ENCODE peak calls at places on chromosomes 4 and X, in seven cellular contexts. Q is CD8-positive, alpha-beta T cell; K is SJSA1; M is ovary; J is uterus; O is endothelial cell of umbilical vein; G is heart left ventricle. Z is an unnamed sample.

GRCh38 chr4:19239565-19239964 is 1012.1 kb upstream of the SLIT2 start:
- DNase-seq in G (no peak), J (no peak), O (peak), M (no peak), K (no peak), Q (no peak), Z (no peak)

GRCh38 chr4:2303686-2304320 is 41.9 kb upstream of the MXD4 start:
- DNase-seq in O (no peak), Q (no peak), J (no peak), K (no peak), M (no peak), G (peak), Z (no peak)

GRCh38 chr4:119794681-119795080 is 166.1 kb upstream of the PDE5A start:
- DNase-seq in O (no peak), G (no peak), M (no peak), Q (no peak), J (no peak), K (no peak), Z (no peak)

GRCh38 chr4:1682860-1683259 is 1.3 kb downstream of the FAM53A start:
- DNase-seq in J (no peak), Q (no peak), M (peak), G (no peak), K (no peak), O (no peak), Z (no peak)

GRCh38 chrX:43655151-43655676 is 885 bp upstream of the MAOA start:
- DNase-seq in O (peak), Q (peak), J (peak), M (no peak), K (no peak), G (peak), Z (no peak)

GRCh38 chr4:77372375-77372774 is 215.4 kb downstream of the CCNG2 start:
- DNase-seq in O (no peak), K (no peak), J (no peak), Q (no peak), M (no peak), G (no peak), Z (no peak)

GRCh38 chr4:164876680-164877324 is at the start of gene APELA:
- DNase-seq in G (no peak), J (no peak), Q (no peak), K (peak), M (no peak), O (no peak), Z (no peak)

GRCh38 chr4:123168812-123169211 is 227.8 kb upstream of the SPRY1 start:
- DNase-seq in O (no peak), Q (no peak), G (no peak), M (no peak), J (no peak), K (no peak), Z (no peak)

GRCh38 chr4:14218641-14219040 is 591.1 kb upstream of the BOD1L1 start:
- DNase-seq in Q (no peak), M (no peak), K (no peak), O (no peak), G (no peak), J (no peak), Z (no peak)

GRCh38 chrX:47661539-47661938 is 2.6 kb upstream of the UXT start:
- DNase-seq in M (no peak), O (no peak), K (no peak), Q (no peak), G (no peak), J (no peak), Z (no peak)
- H3K27ac ChIP-seq in M (no peak), O (no peak), K (peak), Q (no peak), G (no peak), J (no peak), Z (no peak)

GRCh38 chr4:170025523-170026252 is 507 bp downstream of the MFAP3L start:
- DNase-seq in K (no peak), O (no peak), M (peak), G (no peak), Q (peak), J (peak), Z (peak)
- H3K27ac ChIP-seq in K (no peak), O (no peak), M (no peak), G (peak), Q (no peak), J (peak), Z (peak)

GRCh38 chrX:74371399-74371798 is 49.9 kb upstream of the SLC16A2 start:
- DNase-seq in K (no peak), G (no peak), M (no peak), Q (no peak), J (no peak), O (no peak), Z (no peak)
- H3K27ac ChIP-seq in K (no peak), G (no peak), M (no peak), Q (no peak), J (no peak), O (no peak), Z (no peak)

GRCh38 chr4:113385500-113385899 is 336.0 kb downstream of the ANK2 start:
- DNase-seq in J (no peak), G (no peak), Q (no peak), K (no peak), O (no peak), M (no peak), Z (no peak)

GRCh38 chr4:113384600-113384999 is 335.1 kb downstream of the ANK2 start:
- DNase-seq in M (no peak), G (no peak), J (no peak), K (peak), Q (no peak), O (peak), Z (no peak)

GRCh38 chr4:113378836-113379235 is 329.4 kb downstream of the ANK2 start:
- DNase-seq in M (no peak), O (no peak), G (no peak), J (no peak), K (no peak), Q (no peak), Z (no peak)

GRCh38 chr4:113382704-113383103 is 333.3 kb downstream of the ANK2 start:
- DNase-seq in J (no peak), K (no peak), M (no peak), O (no peak), G (no peak), Q (no peak), Z (no peak)

DNA sequence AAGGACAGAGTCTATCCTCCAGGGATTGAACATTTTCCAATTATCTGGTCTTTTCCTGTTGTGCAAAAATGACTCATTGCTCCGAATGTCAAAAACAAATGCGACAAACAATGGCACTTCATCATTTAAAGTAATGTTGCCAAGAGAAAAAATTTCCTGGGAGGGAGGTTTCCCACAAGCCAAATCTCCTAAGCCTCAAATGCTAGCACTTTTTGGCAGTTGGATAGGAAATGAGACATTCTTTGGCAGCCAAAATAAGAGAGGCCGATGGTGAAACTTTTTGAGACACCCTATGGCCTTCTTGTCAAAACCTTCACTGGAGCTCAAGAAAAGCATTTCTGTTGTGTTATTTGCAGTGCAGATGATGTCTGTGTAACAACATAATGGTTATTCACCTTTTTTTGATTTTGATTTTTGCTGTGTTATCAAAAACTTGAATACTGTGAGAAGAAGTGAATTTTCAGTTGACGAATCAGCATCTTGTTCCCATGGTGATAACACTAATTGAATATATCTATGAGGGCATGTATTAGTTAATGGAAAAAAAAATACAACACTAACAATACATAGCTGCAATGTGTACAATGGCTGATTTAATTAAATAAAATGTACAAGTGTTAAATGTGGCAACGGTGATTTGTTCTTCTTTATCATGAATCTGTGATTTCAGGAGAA is 333.8 kb downstream of the ANK2 start:
- DNase-seq in G (no peak), M (no peak), J (no peak), O (peak), Q (no peak), K (peak), Z (no peak)
- H3K27ac ChIP-seq in G (peak), M (no peak), J (peak), O (peak), Q (no peak), K (peak), Z (no peak)

GRCh38 chr4:6955261-6955911 is 45.8 kb downstream of the TBC1D14 start:
- DNase-seq in K (no peak), Q (no peak), J (peak), M (no peak), O (no peak), G (no peak), Z (no peak)

GRCh38 chr4:6956434-6957147 is 47.0 kb downstream of the TBC1D14 start:
- DNase-seq in M (no peak), J (no peak), G (no peak), K (no peak), O (no peak), Q (no peak), Z (no peak)

GRCh38 chr4:6957148-6957520 is 47.5 kb downstream of the TBC1D14 start:
- DNase-seq in J (no peak), G (no peak), M (no peak), O (no peak), Q (no peak), K (no peak), Z (no peak)

GRCh38 chr4:6957994-6958393 is 48.4 kb downstream of the TBC1D14 start:
- DNase-seq in K (no peak), Q (no peak), G (no peak), M (no peak), O (no peak), J (no peak), Z (no peak)

DNA sequence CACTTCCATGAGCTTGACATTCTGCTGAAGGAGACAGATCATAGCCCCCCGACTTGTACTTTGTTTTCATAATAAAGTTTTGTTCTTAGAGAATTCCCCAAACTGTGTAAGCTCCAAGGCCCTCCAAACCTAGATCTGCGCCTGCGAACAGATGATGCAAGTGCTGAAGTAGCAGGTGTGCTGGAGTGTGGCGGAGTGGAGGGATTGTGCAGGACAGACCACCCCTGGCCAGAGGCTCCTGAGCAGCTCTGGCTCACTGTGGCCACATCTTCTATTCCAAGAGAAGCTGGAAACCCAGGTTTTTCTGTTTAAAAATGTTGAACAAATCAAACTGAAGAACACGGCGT is 46.4 kb downstream of the TBC1D14 start:
- DNase-seq in J (no peak), M (no peak), O (no peak), Q (no peak), K (no peak), G (no peak), Z (no peak)
- H3K27ac ChIP-seq in J (no peak), M (no peak), O (no peak), Q (no peak), K (no peak), G (no peak), Z (no peak)

DNA sequence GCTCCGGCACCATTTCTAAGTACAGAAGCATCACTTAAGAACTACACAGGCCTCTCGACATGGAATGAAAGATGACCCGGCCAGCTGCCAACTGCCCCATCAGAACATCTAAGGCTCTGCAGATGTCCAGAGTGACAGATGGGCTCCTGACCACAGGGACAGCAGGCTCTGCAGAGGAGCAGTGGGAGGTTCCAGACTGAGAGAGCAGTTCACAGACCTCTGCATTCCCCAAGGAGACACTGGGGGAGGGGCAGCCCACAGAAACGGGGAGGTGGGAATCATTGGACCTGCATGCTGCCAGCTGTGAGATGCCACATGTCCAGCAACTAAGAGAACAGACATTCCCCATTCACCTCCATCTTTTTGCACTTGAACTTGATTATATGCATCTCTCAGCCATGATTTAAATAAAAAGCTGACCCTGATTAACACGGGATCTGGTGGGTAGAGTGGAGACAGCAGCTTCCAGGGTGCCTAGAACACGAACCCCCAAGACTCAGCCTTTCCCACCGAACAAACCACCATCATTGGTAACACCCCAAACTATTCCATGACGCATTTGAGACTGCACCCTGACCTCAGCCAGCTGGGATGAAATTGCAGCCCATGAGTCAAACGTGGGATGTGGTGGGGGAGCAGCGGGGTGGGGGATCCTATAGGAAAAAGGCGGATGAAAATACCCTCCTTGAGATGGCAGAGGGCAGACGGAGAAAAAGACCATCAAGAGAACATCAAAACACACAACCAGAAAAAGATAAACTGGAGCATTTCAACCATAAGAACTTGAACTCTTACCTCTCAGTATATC is 47.2 kb downstream of the AFAP1 start:
- DNase-seq in M (no peak), O (no peak), J (peak), Q (no peak), K (peak), G (peak), Z (no peak)
- H3K27ac ChIP-seq in M (no peak), O (peak), J (peak), Q (no peak), K (no peak), G (no peak), Z (no peak)

DNA sequence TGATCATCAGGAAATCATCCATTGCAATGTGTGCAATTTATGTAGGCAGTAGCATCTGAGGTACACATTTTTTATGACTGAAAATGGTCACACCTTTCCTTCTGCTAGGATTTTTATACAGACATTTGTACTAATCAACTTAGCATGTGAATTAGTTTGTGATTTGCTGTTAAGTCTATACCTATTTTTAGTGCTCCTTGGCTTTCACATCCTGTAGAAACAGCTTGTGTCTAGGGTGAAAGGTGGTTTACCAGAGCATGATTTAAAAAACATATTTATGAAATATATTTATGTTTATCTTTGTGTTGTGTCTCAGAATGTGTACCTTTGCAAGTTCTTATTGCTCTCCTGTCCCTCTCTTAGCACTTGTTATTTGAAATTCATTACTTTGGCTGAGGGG is 916.0 kb downstream of the TECRL start:
- DNase-seq in M (no peak), J (no peak), K (no peak), G (no peak), O (no peak), Q (no peak), Z (no peak)
- H3K27ac ChIP-seq in M (no peak), J (no peak), K (no peak), G (no peak), O (no peak), Q (no peak), Z (no peak)

DNA sequence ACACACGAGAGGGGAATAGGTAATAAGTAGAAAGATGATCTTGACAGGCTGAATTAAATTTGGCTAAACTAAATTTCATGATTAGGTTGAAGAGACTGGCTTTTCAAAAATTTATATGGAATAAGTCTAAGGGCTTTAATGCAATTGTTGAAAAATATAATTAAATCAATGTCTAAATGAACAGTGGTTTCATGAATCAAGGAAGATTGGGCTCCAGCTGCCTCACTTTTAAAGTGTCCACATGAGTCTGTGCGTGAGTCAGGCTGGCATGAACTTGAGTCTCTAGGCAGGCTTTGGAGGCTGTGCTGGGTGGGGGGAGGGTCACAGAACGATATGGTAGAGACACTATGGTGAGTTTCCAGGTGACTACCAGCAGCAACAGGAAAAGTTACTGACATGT is 111.9 kb downstream of the SORBS2 start:
- DNase-seq in O (no peak), M (no peak), G (peak), Q (no peak), J (no peak), K (no peak), Z (no peak)
- H3K27ac ChIP-seq in O (no peak), M (no peak), G (peak), Q (no peak), J (no peak), K (no peak), Z (no peak)